ENCODE peak calls at places on chromosome 2, in nine cellular contexts. One of them, this sample, is unnamed.

GRCh38 chr2:239299218-239299939 is 101.4 kb downstream of the HDAC4 start:
- DNase-seq in AG09319: no peak
- DNase-seq in esophagus squamous epithelium: no peak
- DNase-seq in breast epithelium: peak; percentile 10
- DNase-seq in kidney epithelial cell: no peak
- DNase-seq in CD4-positive, alpha-beta T cell: no peak
- DNase-seq in cardiac fibroblast: no peak
- DNase-seq in nephron progenitor cell: no peak
- DNase-seq in thoracic aorta: no peak
- DNase-seq in this sample: no peak

GRCh38 chr2:181077128-181077709 is 96.8 kb downstream of the UBE2E3 start:
- DNase-seq in breast epithelium: no peak
- DNase-seq in nephron progenitor cell: peak; percentile 4
- DNase-seq in esophagus squamous epithelium: no peak
- DNase-seq in kidney epithelial cell: no peak
- DNase-seq in AG09319: no peak
- DNase-seq in thoracic aorta: no peak
- DNase-seq in cardiac fibroblast: peak; percentile 70
- DNase-seq in CD4-positive, alpha-beta T cell: peak; percentile 6
- DNase-seq in this sample: peak; percentile 16

GRCh38 chr2:233331536-233331935 is 22.8 kb upstream of the DGKD start:
- DNase-seq in AG09319: no peak
- DNase-seq in CD4-positive, alpha-beta T cell: peak; percentile 66
- DNase-seq in kidney epithelial cell: no peak
- DNase-seq in esophagus squamous epithelium: peak; percentile 25
- DNase-seq in nephron progenitor cell: no peak
- DNase-seq in thoracic aorta: no peak
- DNase-seq in cardiac fibroblast: no peak
- DNase-seq in breast epithelium: no peak
- DNase-seq in this sample: no peak

GRCh38 chr2:27920148-27920885 is 29.8 kb downstream of the BABAM2 start:
- DNase-seq in CD4-positive, alpha-beta T cell: no peak
- DNase-seq in nephron progenitor cell: no peak
- DNase-seq in thoracic aorta: no peak
- DNase-seq in kidney epithelial cell: peak; percentile 48
- DNase-seq in esophagus squamous epithelium: no peak
- DNase-seq in breast epithelium: no peak
- DNase-seq in cardiac fibroblast: peak; percentile 91
- DNase-seq in AG09319: no peak
- DNase-seq in this sample: no peak

GRCh38 chr2:197141669-197142068 is 168.9 kb downstream of the ANKRD44 start:
- DNase-seq in kidney epithelial cell: no peak
- DNase-seq in nephron progenitor cell: no peak
- DNase-seq in breast epithelium: no peak
- DNase-seq in CD4-positive, alpha-beta T cell: no peak
- DNase-seq in AG09319: no peak
- DNase-seq in esophagus squamous epithelium: no peak
- DNase-seq in thoracic aorta: no peak
- DNase-seq in cardiac fibroblast: no peak
- DNase-seq in this sample: no peak

GRCh38 chr2:128591022-128591840 is 272.6 kb upstream of the HS6ST1 start:
- DNase-seq in breast epithelium: no peak
- DNase-seq in CD4-positive, alpha-beta T cell: no peak
- DNase-seq in AG09319: no peak
- DNase-seq in cardiac fibroblast: no peak
- DNase-seq in nephron progenitor cell: no peak
- DNase-seq in kidney epithelial cell: no peak
- DNase-seq in esophagus squamous epithelium: no peak
- DNase-seq in thoracic aorta: no peak
- DNase-seq in this sample: no peak

GRCh38 chr2:36399050-36399449 is 43.5 kb downstream of the CRIM1 start:
- DNase-seq in CD4-positive, alpha-beta T cell: no peak
- DNase-seq in AG09319: no peak
- DNase-seq in breast epithelium: no peak
- DNase-seq in esophagus squamous epithelium: no peak
- DNase-seq in cardiac fibroblast: no peak
- DNase-seq in nephron progenitor cell: no peak
- DNase-seq in thoracic aorta: no peak
- DNase-seq in kidney epithelial cell: no peak
- DNase-seq in this sample: peak; percentile 24

GRCh38 chr2:105919191-105919811 is 174.6 kb downstream of the NCK2 start:
- DNase-seq in kidney epithelial cell: peak; percentile 4
- DNase-seq in cardiac fibroblast: peak; percentile 20
- DNase-seq in AG09319: no peak
- DNase-seq in nephron progenitor cell: no peak
- DNase-seq in esophagus squamous epithelium: no peak
- DNase-seq in thoracic aorta: no peak
- DNase-seq in CD4-positive, alpha-beta T cell: no peak
- DNase-seq in breast epithelium: no peak
- DNase-seq in this sample: no peak

GRCh38 chr2:185578293-185578692 is 160.3 kb upstream of the FSIP2 start:
- DNase-seq in cardiac fibroblast: no peak
- DNase-seq in breast epithelium: no peak
- DNase-seq in thoracic aorta: no peak
- DNase-seq in AG09319: no peak
- DNase-seq in esophagus squamous epithelium: no peak
- DNase-seq in CD4-positive, alpha-beta T cell: no peak
- DNase-seq in nephron progenitor cell: no peak
- DNase-seq in kidney epithelial cell: no peak
- DNase-seq in this sample: no peak

GRCh38 chr2:16096962-16097361 is 156.6 kb downstream of the MYCN start:
- DNase-seq in cardiac fibroblast: no peak
- DNase-seq in nephron progenitor cell: no peak
- DNase-seq in kidney epithelial cell: no peak
- DNase-seq in CD4-positive, alpha-beta T cell: no peak
- DNase-seq in esophagus squamous epithelium: no peak
- DNase-seq in AG09319: no peak
- DNase-seq in breast epithelium: no peak
- DNase-seq in thoracic aorta: no peak
- DNase-seq in this sample: no peak

GRCh38 chr2:198376677-198377076 is 572.3 kb downstream of the PLCL1 start:
- DNase-seq in esophagus squamous epithelium: no peak
- DNase-seq in nephron progenitor cell: no peak
- DNase-seq in cardiac fibroblast: no peak
- DNase-seq in AG09319: no peak
- DNase-seq in breast epithelium: no peak
- DNase-seq in thoracic aorta: no peak
- DNase-seq in CD4-positive, alpha-beta T cell: no peak
- DNase-seq in kidney epithelial cell: no peak
- DNase-seq in this sample: no peak

GRCh38 chr2:37738266-37738885 is 66.9 kb upstream of the CDC42EP3 start:
- DNase-seq in CD4-positive, alpha-beta T cell: no peak
- DNase-seq in thoracic aorta: no peak
- DNase-seq in nephron progenitor cell: no peak
- DNase-seq in kidney epithelial cell: no peak
- DNase-seq in esophagus squamous epithelium: no peak
- DNase-seq in cardiac fibroblast: no peak
- DNase-seq in AG09319: no peak
- DNase-seq in breast epithelium: no peak
- DNase-seq in this sample: no peak

GRCh38 chr2:134231296-134231964 is 22.4 kb upstream of the MGAT5 start:
- DNase-seq in nephron progenitor cell: no peak
- DNase-seq in esophagus squamous epithelium: no peak
- DNase-seq in thoracic aorta: no peak
- DNase-seq in AG09319: no peak
- DNase-seq in breast epithelium: no peak
- DNase-seq in kidney epithelial cell: no peak
- DNase-seq in cardiac fibroblast: no peak
- DNase-seq in CD4-positive, alpha-beta T cell: no peak
- DNase-seq in this sample: no peak

GRCh38 chr2:118123561-118124232 is 35.4 kb downstream of the INSIG2 start:
- DNase-seq in esophagus squamous epithelium: no peak
- DNase-seq in kidney epithelial cell: peak; percentile 55
- DNase-seq in nephron progenitor cell: no peak
- DNase-seq in CD4-positive, alpha-beta T cell: no peak
- DNase-seq in cardiac fibroblast: peak; percentile 83
- DNase-seq in breast epithelium: no peak
- DNase-seq in thoracic aorta: no peak
- DNase-seq in AG09319: peak; percentile 65
- DNase-seq in this sample: peak; percentile 97

GRCh38 chr2:201345636-201346213 is 11.4 kb downstream of the FLACC1 start:
- DNase-seq in AG09319: no peak
- DNase-seq in thoracic aorta: no peak
- DNase-seq in CD4-positive, alpha-beta T cell: no peak
- DNase-seq in esophagus squamous epithelium: no peak
- DNase-seq in kidney epithelial cell: no peak
- DNase-seq in nephron progenitor cell: no peak
- DNase-seq in cardiac fibroblast: no peak
- DNase-seq in breast epithelium: no peak
- DNase-seq in this sample: no peak

GRCh38 chr2:201343559-201343958 is 13.6 kb downstream of the FLACC1 start:
- DNase-seq in AG09319: no peak
- DNase-seq in kidney epithelial cell: no peak
- DNase-seq in thoracic aorta: no peak
- DNase-seq in breast epithelium: no peak
- DNase-seq in nephron progenitor cell: no peak
- DNase-seq in CD4-positive, alpha-beta T cell: no peak
- DNase-seq in esophagus squamous epithelium: no peak
- DNase-seq in cardiac fibroblast: no peak
- DNase-seq in this sample: no peak

GRCh38 chr2:201342923-201343322 is 14.2 kb downstream of the FLACC1 start:
- DNase-seq in AG09319: no peak
- DNase-seq in breast epithelium: no peak
- DNase-seq in cardiac fibroblast: no peak
- DNase-seq in esophagus squamous epithelium: no peak
- DNase-seq in CD4-positive, alpha-beta T cell: no peak
- DNase-seq in kidney epithelial cell: no peak
- DNase-seq in nephron progenitor cell: no peak
- DNase-seq in thoracic aorta: no peak
- DNase-seq in this sample: no peak

GRCh38 chr2:201347154-201347553 is 10.0 kb downstream of the FLACC1 start:
- DNase-seq in cardiac fibroblast: no peak
- DNase-seq in AG09319: no peak
- DNase-seq in thoracic aorta: no peak
- DNase-seq in nephron progenitor cell: no peak
- DNase-seq in esophagus squamous epithelium: no peak
- DNase-seq in kidney epithelial cell: no peak
- DNase-seq in breast epithelium: no peak
- DNase-seq in CD4-positive, alpha-beta T cell: no peak
- DNase-seq in this sample: no peak

DNA sequence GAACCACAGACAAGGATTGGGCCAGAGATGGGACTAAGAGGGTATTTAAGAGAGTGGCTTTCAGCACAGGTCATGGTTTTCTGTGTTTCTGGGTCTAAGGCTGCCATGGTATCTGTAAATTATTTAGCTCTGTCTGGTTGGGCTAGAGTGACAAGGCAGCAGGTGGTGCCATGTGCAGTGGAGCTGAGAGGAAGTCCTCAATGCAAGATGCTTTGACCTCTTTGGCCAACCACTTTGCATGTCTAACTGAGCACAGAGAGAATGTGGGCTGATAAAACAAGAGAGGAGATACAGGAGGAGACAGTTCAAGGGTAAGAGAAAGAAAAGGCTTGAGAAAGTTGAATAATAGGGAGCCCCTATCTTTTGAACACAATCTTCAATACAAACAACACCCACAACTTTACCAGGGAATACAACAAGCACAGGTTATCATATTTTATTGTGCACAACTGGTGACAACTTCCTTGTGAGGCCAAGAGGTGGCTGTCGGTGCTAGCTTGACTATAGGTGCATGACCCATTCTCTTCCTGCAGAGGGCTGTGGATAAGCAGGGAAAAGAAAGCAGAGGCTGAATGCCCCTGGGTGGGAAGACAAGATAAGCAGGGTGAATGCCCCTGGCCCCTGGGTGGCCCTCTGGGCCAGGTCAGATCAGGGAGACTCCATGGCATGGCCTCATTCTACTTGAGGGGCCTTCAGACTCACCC is 12.3 kb downstream of the FLACC1 start:
- DNase-seq in esophagus squamous epithelium: no peak
- DNase-seq in nephron progenitor cell: no peak
- DNase-seq in kidney epithelial cell: no peak
- DNase-seq in CD4-positive, alpha-beta T cell: no peak
- DNase-seq in AG09319: no peak
- DNase-seq in breast epithelium: no peak
- DNase-seq in thoracic aorta: no peak
- DNase-seq in cardiac fibroblast: no peak
- DNase-seq in this sample: no peak
- TF ChIP-seq CTCF in esophagus squamous epithelium: peak; percentile 29
- TF ChIP-seq CTCF in nephron progenitor cell: no peak
- TF ChIP-seq CTCF in kidney epithelial cell: peak; percentile 4
- TF ChIP-seq CTCF in CD4-positive, alpha-beta T cell: no peak
- TF ChIP-seq CTCF in AG09319: no peak
- TF ChIP-seq CTCF in breast epithelium: no peak
- TF ChIP-seq CTCF in thoracic aorta: no peak
- TF ChIP-seq CTCF in cardiac fibroblast: no peak
- TF ChIP-seq CTCF in this sample: no peak

GRCh38 chr2:168375195-168375798 is 80.8 kb upstream of the CERS6 start:
- DNase-seq in kidney epithelial cell: no peak
- DNase-seq in CD4-positive, alpha-beta T cell: no peak
- DNase-seq in esophagus squamous epithelium: no peak
- DNase-seq in AG09319: no peak
- DNase-seq in thoracic aorta: no peak
- DNase-seq in cardiac fibroblast: no peak
- DNase-seq in nephron progenitor cell: no peak
- DNase-seq in breast epithelium: no peak
- DNase-seq in this sample: no peak
- TF ChIP-seq CTCF in kidney epithelial cell: peak; percentile 26
- TF ChIP-seq CTCF in CD4-positive, alpha-beta T cell: no peak
- TF ChIP-seq CTCF in esophagus squamous epithelium: peak; percentile 50
- TF ChIP-seq CTCF in AG09319: peak; percentile 52
- TF ChIP-seq CTCF in thoracic aorta: no peak
- TF ChIP-seq CTCF in cardiac fibroblast: peak; percentile 26
- TF ChIP-seq CTCF in nephron progenitor cell: peak; percentile 7
- TF ChIP-seq CTCF in breast epithelium: no peak
- TF ChIP-seq CTCF in this sample: peak; percentile 51

GRCh38 chr2:43142921-43143438 is 83.4 kb downstream of the ZFP36L2 start:
- DNase-seq in CD4-positive, alpha-beta T cell: no peak
- DNase-seq in thoracic aorta: no peak
- DNase-seq in AG09319: no peak
- DNase-seq in breast epithelium: no peak
- DNase-seq in esophagus squamous epithelium: no peak
- DNase-seq in cardiac fibroblast: no peak
- DNase-seq in nephron progenitor cell: no peak
- DNase-seq in kidney epithelial cell: no peak
- DNase-seq in this sample: no peak
- TF ChIP-seq CTCF in CD4-positive, alpha-beta T cell: no peak
- TF ChIP-seq CTCF in thoracic aorta: no peak
- TF ChIP-seq CTCF in AG09319: no peak
- TF ChIP-seq CTCF in breast epithelium: no peak
- TF ChIP-seq CTCF in esophagus squamous epithelium: no peak
- TF ChIP-seq CTCF in cardiac fibroblast: no peak
- TF ChIP-seq CTCF in nephron progenitor cell: no peak
- TF ChIP-seq CTCF in kidney epithelial cell: no peak
- TF ChIP-seq CTCF in this sample: no peak

GRCh38 chr2:67322361-67323001 is 74.7 kb upstream of the ETAA1 start:
- DNase-seq in nephron progenitor cell: peak; percentile 39
- DNase-seq in esophagus squamous epithelium: no peak
- DNase-seq in thoracic aorta: peak; percentile 6
- DNase-seq in cardiac fibroblast: peak; percentile 58
- DNase-seq in breast epithelium: no peak
- DNase-seq in AG09319: peak; percentile 23
- DNase-seq in kidney epithelial cell: peak; percentile 35
- DNase-seq in CD4-positive, alpha-beta T cell: no peak
- DNase-seq in this sample: no peak
- TF ChIP-seq CTCF in nephron progenitor cell: peak; percentile 38
- TF ChIP-seq CTCF in esophagus squamous epithelium: peak; percentile 52
- TF ChIP-seq CTCF in thoracic aorta: peak; percentile 47
- TF ChIP-seq CTCF in cardiac fibroblast: peak; percentile 47
- TF ChIP-seq CTCF in breast epithelium: no peak
- TF ChIP-seq CTCF in AG09319: peak; percentile 38
- TF ChIP-seq CTCF in kidney epithelial cell: peak; percentile 65
- TF ChIP-seq CTCF in CD4-positive, alpha-beta T cell: no peak
- TF ChIP-seq CTCF in this sample: peak; percentile 33

GRCh38 chr2:26241928-26242436 is 2.5 kb downstream of the HADHA start:
- DNase-seq in nephron progenitor cell: no peak
- DNase-seq in breast epithelium: no peak
- DNase-seq in esophagus squamous epithelium: no peak
- DNase-seq in kidney epithelial cell: no peak
- DNase-seq in thoracic aorta: no peak
- DNase-seq in cardiac fibroblast: no peak
- DNase-seq in CD4-positive, alpha-beta T cell: no peak
- DNase-seq in AG09319: no peak
- DNase-seq in this sample: no peak
- TF ChIP-seq CTCF in nephron progenitor cell: no peak
- TF ChIP-seq CTCF in breast epithelium: no peak
- TF ChIP-seq CTCF in esophagus squamous epithelium: no peak
- TF ChIP-seq CTCF in kidney epithelial cell: no peak
- TF ChIP-seq CTCF in thoracic aorta: no peak
- TF ChIP-seq CTCF in cardiac fibroblast: no peak
- TF ChIP-seq CTCF in CD4-positive, alpha-beta T cell: no peak
- TF ChIP-seq CTCF in AG09319: no peak
- TF ChIP-seq CTCF in this sample: no peak

This sample was measured in AG09309.